ENCODE peak calls at places on chromosomes 4 and X, in seven cellular contexts. W is dermis blood vessel endothelial cell; B is KG1; M is LoVo; V is NCI-H460; P is stimulated activated CD4-positive, alpha-beta T cell treated with anti-CD3 and anti-CD28 coated beads, Interleukin-1b, Interleukin-23, amount 100 ng/mL, for 4 hours; O is amniotic stem cell. J is an unnamed sample.
A peak's percentile ranks its signal among the peaks of the same experiment; 100 is the strongest.

GRCh38 chr4:146585761-146586333 is 52.8 kb upstream of the POU4F2 start:
- DNase-seq in O (no peak), P (no peak), V (no peak), W (no peak), M (no peak), B (no peak), J (no peak)

GRCh38 chr4:83108101-83108861 is 6.2 kb downstream of the PLAC8 start:
- DNase-seq in W (no peak), O (no peak), P (no peak), V (no peak), M (no peak), B (no peak), J (no peak)

GRCh38 chrX:39907964-39908616 is 189.7 kb downstream of the BCOR start:
- DNase-seq in P (no peak), V (peak; percentile 80), O (peak; percentile 72), W (peak; percentile 70), M (peak; percentile 50), B (no peak), J (peak; percentile 85)

GRCh38 chrX:25198891-25199290 is 183.1 kb upstream of the ARX start:
- DNase-seq in O (no peak), W (no peak), B (no peak), V (no peak), P (no peak), M (no peak), J (no peak)

GRCh38 chr4:145453163-145453520 is 28.5 kb upstream of the SMAD1 start:
- DNase-seq in O (no peak), P (no peak), V (no peak), M (no peak), W (peak; percentile 51), B (no peak), J (no peak)

GRCh38 chr4:110201502-110201901 is 3.1 kb upstream of the ELOVL6 start:
- DNase-seq in B (no peak), O (no peak), W (no peak), M (no peak), V (no peak), P (no peak), J (no peak)

GRCh38 chr4:151809716-151810115 is 48.9 kb upstream of the GATB start:
- DNase-seq in W (no peak), O (no peak), V (no peak), P (no peak), B (no peak), M (no peak), J (no peak)

GRCh38 chrX:11193035-11193469 is 81.9 kb downstream of the HCCS start:
- DNase-seq in W (peak; percentile 5), O (no peak), M (no peak), V (no peak), B (no peak), P (no peak), J (no peak)